ENCODE peak calls at places on chromosome 11, in nine cellular contexts. J is lower lobe of right lung, H is heart left ventricle, M is AG10803, R is adrenal gland, L is upper lobe of right lung, W is tibial artery, U is HFF-Myc, O is endodermal cell. X is an unnamed sample.

GRCh38 chr11:62881579-62882427 is 1.1 kb downstream of the SLC3A2 start:
- DNase-seq in H (peak), R (peak), L (peak), W (peak), U (peak), O (no peak), M (peak), J (peak), X (peak)

GRCh38 chr11:115606223-115607220 is 102.3 kb upstream of the CADM1 start:
- DNase-seq in O (no peak), M (peak), J (no peak), L (no peak), W (no peak), R (peak), H (peak), U (no peak), X (no peak)

GRCh38 chr11:125201525-125202121 is 37.1 kb downstream of the PKNOX2 start:
- DNase-seq in W (no peak), R (no peak), H (no peak), U (no peak), M (no peak), J (no peak), L (peak), O (no peak), X (no peak)

GRCh38 chr11:95767498-95767897 is 22.1 kb downstream of the FAM76B start:
- DNase-seq in L (no peak), W (no peak), H (no peak), M (peak), R (no peak), U (no peak), O (no peak), J (no peak), X (no peak)

GRCh38 chr11:2327032-2327431 is 25.2 kb downstream of the TSPAN32 start:
- DNase-seq in O (no peak), R (no peak), H (no peak), J (no peak), L (peak), M (no peak), U (no peak), W (no peak), X (no peak)

GRCh38 chr11:6576471-6577373 is 26.7 kb downstream of the RRP8 start:
- DNase-seq in R (peak), H (peak), U (peak), M (peak), O (no peak), J (no peak), L (no peak), W (no peak), X (peak)

GRCh38 chr11:111441443-111441842 is 62.4 kb upstream of the POU2AF1 start:
- DNase-seq in H (no peak), O (no peak), W (no peak), R (no peak), J (no peak), U (no peak), L (no peak), M (peak), X (no peak)

GRCh38 chr11:114359342-114359741 is 41.0 kb downstream of the C11orf71 start:
- DNase-seq in M (peak), R (no peak), W (no peak), L (no peak), J (no peak), O (no peak), H (no peak), U (no peak), X (no peak)

GRCh38 chr11:108220721-108221346 is 1.6 kb downstream of the NPAT start:
- DNase-seq in J (no peak), W (no peak), M (no peak), H (no peak), O (no peak), L (no peak), R (no peak), U (no peak), X (no peak)

GRCh38 chr11:8192016-8192895 is 23.4 kb upstream of the RIC3 start:
- DNase-seq in H (peak), J (peak), W (no peak), L (no peak), U (peak), R (peak), O (peak), M (peak), X (peak)

GRCh38 chr11:413120-414081 is 1.4 kb downstream of the SIGIRR start:
- DNase-seq in O (no peak), J (peak), H (peak), L (no peak), M (no peak), R (peak), W (no peak), U (no peak), X (peak)

GRCh38 chr11:19766810-19767209 is 54.2 kb downstream of the NAV2 start:
- DNase-seq in L (no peak), W (no peak), R (no peak), H (no peak), J (no peak), U (no peak), O (no peak), M (peak), X (no peak)

GRCh38 chr11:102457865-102458264 is 5.3 kb upstream of the TMEM123 start:
- DNase-seq in L (no peak), O (no peak), R (no peak), J (no peak), W (no peak), H (no peak), U (no peak), M (no peak), X (no peak)

DNA sequence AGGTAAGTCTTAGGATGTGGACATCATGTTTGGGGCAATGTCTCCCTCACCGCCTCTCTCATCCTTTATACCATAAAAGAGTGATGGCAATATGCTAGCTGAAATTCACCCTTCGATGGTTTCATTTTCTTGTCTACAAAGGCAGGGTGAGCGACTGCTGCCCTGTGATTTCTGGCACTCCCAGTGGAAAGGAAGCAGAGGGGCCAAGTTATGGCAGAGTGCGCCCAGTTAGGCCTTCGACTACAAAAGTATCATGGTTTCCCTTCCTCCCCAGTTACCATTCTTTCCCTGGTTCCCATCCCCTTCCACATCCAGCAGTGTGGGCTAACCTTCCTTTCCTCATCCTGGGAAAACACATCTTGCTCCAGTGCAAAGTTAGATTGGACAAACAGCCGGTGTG is 43.8 kb downstream of the SNX19 start:
- DNase-seq in U (no peak), W (no peak), H (no peak), M (no peak), R (no peak), L (no peak), O (no peak), J (no peak), X (no peak)
- H3K4me3 ChIP-seq in U (no peak), W (no peak), H (no peak), M (no peak), R (no peak), L (no peak), O (no peak), J (no peak), X (no peak)

DNA sequence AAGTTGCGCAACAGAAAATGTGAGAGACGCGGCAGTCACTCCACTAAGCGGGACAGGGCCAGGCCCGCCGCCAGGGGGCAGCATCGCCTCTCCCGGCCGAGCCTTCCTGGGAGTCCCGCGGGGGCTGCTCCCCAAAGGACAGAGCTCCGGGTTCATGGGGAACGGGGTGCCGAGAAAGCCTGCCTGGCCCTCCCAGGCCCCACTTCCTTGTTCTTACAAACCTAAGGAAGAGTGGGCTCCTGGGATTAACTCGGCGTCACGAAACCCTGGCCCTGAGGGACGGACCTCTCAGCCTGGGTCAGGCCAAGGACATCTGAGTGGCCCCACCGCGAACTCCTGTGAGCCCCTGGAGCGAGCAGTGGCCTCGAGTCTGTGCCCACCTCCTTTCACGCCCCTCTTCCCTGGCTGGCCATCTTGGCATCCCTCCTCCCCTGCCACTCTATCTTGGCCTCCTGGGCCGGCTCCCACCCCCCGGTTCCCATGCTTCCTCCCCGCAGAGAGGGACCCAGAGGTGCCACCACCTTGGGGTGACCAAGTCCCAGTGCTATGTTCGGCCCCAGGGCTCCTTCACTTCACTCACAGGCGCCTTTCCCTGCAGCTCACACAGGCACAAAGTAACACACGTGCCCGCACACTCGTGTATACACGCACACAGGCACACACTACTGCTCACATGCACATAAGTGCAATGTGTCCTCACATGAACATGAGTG is 99.9 kb upstream of the FGF3 start:
- DNase-seq in W (peak), H (peak), R (peak), U (no peak), M (peak), J (peak), O (peak), L (peak), X (peak)
- H3K4me3 ChIP-seq in W (peak), H (no peak), R (no peak), U (no peak), M (no peak), J (no peak), O (no peak), L (no peak), X (no peak)

DNA sequence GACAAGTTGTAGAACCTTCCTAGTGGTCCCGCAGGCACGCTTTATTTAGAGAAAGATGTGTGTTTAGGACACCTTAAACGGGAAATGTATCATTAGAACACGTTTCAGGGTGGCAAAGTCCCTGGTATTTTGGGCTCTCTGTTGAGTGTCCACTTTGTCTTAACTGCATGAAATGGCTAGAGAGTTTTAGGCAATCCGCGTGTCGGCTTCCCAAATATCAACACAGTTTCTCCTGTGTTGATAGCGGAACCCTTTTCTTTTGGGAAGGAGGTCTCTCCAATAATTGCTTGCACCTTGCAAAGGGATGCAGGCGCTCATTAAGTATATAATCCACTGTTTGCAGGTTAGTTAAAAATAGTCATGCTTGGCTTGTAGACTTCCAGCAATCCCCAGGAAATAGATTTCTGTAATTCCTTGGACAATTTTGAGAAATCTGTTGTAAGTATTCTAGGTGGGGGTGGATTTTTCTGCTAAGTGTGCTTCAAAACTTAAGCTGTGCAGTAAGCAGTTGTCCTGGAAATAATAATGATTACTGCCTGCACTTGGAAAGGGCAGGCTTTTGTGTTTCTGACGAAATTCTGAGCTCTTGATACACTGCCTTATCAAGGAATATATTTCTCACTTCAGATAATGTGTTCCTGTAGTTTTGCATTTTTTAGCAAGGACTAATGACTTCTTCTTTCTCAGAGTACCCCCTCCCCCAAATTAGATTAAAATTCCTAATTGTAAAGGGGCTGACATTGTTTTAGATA is 120.1 kb downstream of the HIPK3 start:
- DNase-seq in M (peak), R (no peak), U (no peak), H (no peak), O (no peak), L (no peak), J (no peak), W (no peak), X (no peak)
- H3K4me3 ChIP-seq in M (peak), R (no peak), U (peak), H (peak), O (peak), L (no peak), J (no peak), W (no peak), X (no peak)

DNA sequence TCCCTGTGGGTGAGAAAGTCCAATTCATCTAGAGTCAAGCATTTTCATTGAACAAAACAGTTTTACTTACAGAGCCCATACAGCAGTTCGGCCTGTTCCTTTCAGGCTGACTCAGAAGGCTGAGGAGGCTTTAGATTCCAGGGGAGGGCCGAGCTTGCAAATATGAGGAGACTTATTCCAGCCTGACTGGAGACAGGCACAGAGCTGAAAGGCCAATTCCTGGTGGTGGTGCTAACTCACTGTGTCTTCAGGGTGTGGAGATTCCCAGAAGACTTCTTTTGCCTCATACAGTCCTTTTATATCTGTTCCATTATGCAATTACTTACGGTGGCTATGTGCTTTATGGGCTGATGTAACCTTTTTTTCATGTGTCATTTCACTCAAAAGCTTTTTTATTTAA is at the start of gene OR51E2:
- DNase-seq in U (no peak), L (no peak), O (peak), M (peak), J (no peak), R (no peak), W (peak), H (no peak), X (no peak)
- H3K4me3 ChIP-seq in U (no peak), L (no peak), O (no peak), M (no peak), J (no peak), R (no peak), W (peak), H (no peak), X (no peak)

GRCh38 chr11:57205046-57205671 is 23.4 kb downstream of the LRRC55 start:
- DNase-seq in W (no peak), L (no peak), M (peak), O (peak), U (no peak), H (peak), R (no peak), J (no peak), X (no peak)
- H3K4me3 ChIP-seq in W (no peak), L (no peak), M (no peak), O (no peak), U (no peak), H (no peak), R (no peak), J (no peak), X (no peak)

DNA sequence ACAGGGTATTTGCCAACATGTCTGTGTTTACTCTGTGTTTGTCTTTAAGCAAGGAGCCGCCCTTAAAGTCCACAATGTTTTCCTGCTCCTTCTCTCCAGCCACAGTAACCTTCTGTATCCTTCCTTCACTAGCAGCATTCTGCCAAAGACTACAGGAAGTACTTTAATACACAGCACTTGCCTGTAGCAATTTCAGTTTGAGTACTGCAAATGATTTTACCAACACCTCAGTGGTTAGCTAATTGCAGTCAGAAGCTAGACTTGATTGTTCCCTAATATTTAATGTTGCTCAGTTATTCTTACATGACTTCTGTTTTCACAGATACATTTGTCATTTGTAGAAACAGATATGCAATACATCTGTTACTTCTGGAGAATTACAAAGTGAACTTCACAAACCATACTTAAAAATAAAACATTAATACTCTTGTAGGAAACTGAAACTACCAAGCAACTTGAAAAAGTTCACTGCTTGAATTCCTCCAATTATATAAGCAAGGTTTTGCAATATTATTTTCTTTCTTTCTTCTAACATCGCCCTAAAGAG is 69.1 kb downstream of the FCHSD2 start:
- DNase-seq in O (no peak), L (no peak), U (no peak), W (no peak), J (no peak), H (no peak), R (no peak), M (peak), X (peak)
- H3K4me3 ChIP-seq in O (no peak), L (peak), U (no peak), W (peak), J (peak), H (no peak), R (no peak), M (no peak), X (no peak)

GRCh38 chr11:119368121-119369034 is 13.1 kb downstream of the USP2 start:
- DNase-seq in M (no peak), W (peak), H (peak), J (no peak), O (peak), U (no peak), L (peak), R (peak), X (no peak)
- H3K4me3 ChIP-seq in M (no peak), W (no peak), H (no peak), J (no peak), O (no peak), U (no peak), L (no peak), R (no peak), X (no peak)